ENCODE peak calls at places on chromosomes 5 and 9, in ten cellular contexts. One of them, this sample, is unnamed. For H3K4me1, the result is how much of the 10 kb centered on the place peaks cover.

GRCh38 chr5:83925321-83925877 is 204.7 kb upstream of the HAPLN1 start:
- DNase-seq in mucosa of descending colon: no peak
- DNase-seq in GM23248: peak
- DNase-seq in spleen: no peak
- DNase-seq in SJSA1: peak
- DNase-seq in right atrium auricular region: no peak
- DNase-seq in upper lobe of left lung: no peak
- DNase-seq in heart left ventricle: no peak
- DNase-seq in IMR-90: peak
- DNase-seq in stomach: no peak
- DNase-seq in this sample: no peak

GRCh38 chr9:91305596-91305995 is 56.1 kb downstream of the AUH start:
- DNase-seq in mucosa of descending colon: no peak
- DNase-seq in GM23248: no peak
- DNase-seq in spleen: no peak
- DNase-seq in SJSA1: no peak
- DNase-seq in right atrium auricular region: no peak
- DNase-seq in upper lobe of left lung: no peak
- DNase-seq in heart left ventricle: no peak
- DNase-seq in IMR-90: no peak
- DNase-seq in stomach: no peak
- DNase-seq in this sample: no peak

GRCh38 chr5:78691073-78691960 is 42.7 kb upstream of the LHFPL2 start:
- DNase-seq in mucosa of descending colon: no peak
- DNase-seq in GM23248: no peak
- DNase-seq in spleen: no peak
- DNase-seq in SJSA1: no peak
- DNase-seq in right atrium auricular region: no peak
- DNase-seq in upper lobe of left lung: no peak
- DNase-seq in heart left ventricle: no peak
- DNase-seq in IMR-90: no peak
- DNase-seq in stomach: no peak
- DNase-seq in this sample: no peak

GRCh38 chr9:75754090-75754489 is 136.4 kb upstream of the PCSK5 start:
- DNase-seq in mucosa of descending colon: no peak
- DNase-seq in GM23248: no peak
- DNase-seq in spleen: no peak
- DNase-seq in SJSA1: no peak
- DNase-seq in right atrium auricular region: no peak
- DNase-seq in upper lobe of left lung: no peak
- DNase-seq in heart left ventricle: peak
- DNase-seq in IMR-90: no peak
- DNase-seq in stomach: no peak
- DNase-seq in this sample: no peak

GRCh38 chr9:93826209-93826608 is 128.9 kb downstream of the BARX1 start:
- DNase-seq in mucosa of descending colon: peak
- DNase-seq in GM23248: no peak
- DNase-seq in spleen: peak
- DNase-seq in SJSA1: no peak
- DNase-seq in right atrium auricular region: no peak
- DNase-seq in upper lobe of left lung: no peak
- DNase-seq in heart left ventricle: no peak
- DNase-seq in IMR-90: no peak
- DNase-seq in stomach: no peak
- DNase-seq in this sample: peak

GRCh38 chr5:149635394-149635793 is 54.1 kb downstream of the ARHGEF37 start:
- DNase-seq in mucosa of descending colon: no peak
- DNase-seq in GM23248: peak
- DNase-seq in spleen: no peak
- DNase-seq in SJSA1: no peak
- DNase-seq in right atrium auricular region: no peak
- DNase-seq in upper lobe of left lung: no peak
- DNase-seq in heart left ventricle: no peak
- DNase-seq in IMR-90: peak
- DNase-seq in stomach: no peak
- DNase-seq in this sample: no peak

GRCh38 chr5:28249771-28250415 is 1211.5 kb upstream of the CDH9 start:
- DNase-seq in mucosa of descending colon: no peak
- DNase-seq in GM23248: no peak
- DNase-seq in spleen: no peak
- DNase-seq in SJSA1: no peak
- DNase-seq in right atrium auricular region: no peak
- DNase-seq in upper lobe of left lung: no peak
- DNase-seq in heart left ventricle: no peak
- DNase-seq in IMR-90: no peak
- DNase-seq in stomach: no peak
- DNase-seq in this sample: no peak

GRCh38 chr5:137679195-137679594 is 56.7 kb downstream of the KLHL3 start:
- DNase-seq in mucosa of descending colon: no peak
- DNase-seq in GM23248: no peak
- DNase-seq in spleen: no peak
- DNase-seq in SJSA1: no peak
- DNase-seq in right atrium auricular region: no peak
- DNase-seq in upper lobe of left lung: no peak
- DNase-seq in heart left ventricle: no peak
- DNase-seq in IMR-90: no peak
- DNase-seq in stomach: no peak
- DNase-seq in this sample: no peak

GRCh38 chr5:16489322-16489791 is 23.8 kb upstream of the ZNF622 start:
- DNase-seq in mucosa of descending colon: no peak
- DNase-seq in GM23248: peak
- DNase-seq in spleen: no peak
- DNase-seq in SJSA1: peak
- DNase-seq in right atrium auricular region: no peak
- DNase-seq in upper lobe of left lung: no peak
- DNase-seq in heart left ventricle: no peak
- DNase-seq in IMR-90: peak
- DNase-seq in stomach: no peak
- DNase-seq in this sample: peak

GRCh38 chr5:67771791-67772190 is 443.8 kb upstream of the PIK3R1 start:
- DNase-seq in mucosa of descending colon: no peak
- DNase-seq in GM23248: no peak
- DNase-seq in spleen: no peak
- DNase-seq in SJSA1: no peak
- DNase-seq in right atrium auricular region: no peak
- DNase-seq in upper lobe of left lung: no peak
- DNase-seq in heart left ventricle: no peak
- DNase-seq in IMR-90: no peak
- DNase-seq in stomach: no peak
- DNase-seq in this sample: no peak

GRCh38 chr9:125659201-125659840 is 47.7 kb downstream of the MAPKAP1 start:
- DNase-seq in mucosa of descending colon: no peak
- DNase-seq in GM23248: peak
- DNase-seq in spleen: no peak
- DNase-seq in SJSA1: no peak
- DNase-seq in right atrium auricular region: no peak
- DNase-seq in upper lobe of left lung: no peak
- DNase-seq in heart left ventricle: no peak
- DNase-seq in IMR-90: peak
- DNase-seq in stomach: no peak
- DNase-seq in this sample: no peak

GRCh38 chr5:178266581-178266980 is 34.0 kb upstream of the PHYKPL start:
- DNase-seq in mucosa of descending colon: no peak
- DNase-seq in GM23248: no peak
- DNase-seq in spleen: no peak
- DNase-seq in SJSA1: no peak
- DNase-seq in right atrium auricular region: no peak
- DNase-seq in upper lobe of left lung: no peak
- DNase-seq in heart left ventricle: peak
- DNase-seq in IMR-90: no peak
- DNase-seq in stomach: no peak
- DNase-seq in this sample: no peak

GRCh38 chr5:72598461-72599433 is 91.5 kb upstream of the ZNF366 start:
- DNase-seq in mucosa of descending colon: no peak
- DNase-seq in GM23248: peak
- DNase-seq in spleen: peak
- DNase-seq in SJSA1: peak
- DNase-seq in right atrium auricular region: no peak
- DNase-seq in upper lobe of left lung: no peak
- DNase-seq in heart left ventricle: no peak
- DNase-seq in IMR-90: peak
- DNase-seq in stomach: no peak
- DNase-seq in this sample: no peak

GRCh38 chr5:151615431-151615830 is 24.3 kb upstream of the FAT2 start:
- DNase-seq in mucosa of descending colon: no peak
- DNase-seq in GM23248: no peak
- DNase-seq in spleen: no peak
- DNase-seq in SJSA1: no peak
- DNase-seq in right atrium auricular region: no peak
- DNase-seq in upper lobe of left lung: no peak
- DNase-seq in heart left ventricle: no peak
- DNase-seq in IMR-90: no peak
- DNase-seq in stomach: no peak
- DNase-seq in this sample: no peak

GRCh38 chr5:180850434-180851078 is 10.5 kb downstream of the ZFP62 start:
- DNase-seq in mucosa of descending colon: no peak
- DNase-seq in GM23248: no peak
- DNase-seq in spleen: no peak
- DNase-seq in SJSA1: no peak
- DNase-seq in right atrium auricular region: no peak
- DNase-seq in upper lobe of left lung: no peak
- DNase-seq in heart left ventricle: no peak
- DNase-seq in IMR-90: no peak
- DNase-seq in stomach: no peak
- DNase-seq in this sample: no peak
- H3K4me3 ChIP-seq in mucosa of descending colon: no peak
- H3K4me3 ChIP-seq in GM23248: no peak
- H3K4me3 ChIP-seq in spleen: no peak
- H3K4me3 ChIP-seq in SJSA1: no peak
- H3K4me3 ChIP-seq in right atrium auricular region: no peak
- H3K4me3 ChIP-seq in upper lobe of left lung: no peak
- H3K4me3 ChIP-seq in heart left ventricle: no peak
- H3K4me3 ChIP-seq in IMR-90: no peak
- H3K4me3 ChIP-seq in stomach: no peak
- H3K4me3 ChIP-seq in this sample: no peak

GRCh38 chr9:114207845-114208244 is 52.5 kb downstream of the COL27A1 start:
- DNase-seq in mucosa of descending colon: no peak
- DNase-seq in GM23248: no peak
- DNase-seq in spleen: no peak
- DNase-seq in SJSA1: no peak
- DNase-seq in right atrium auricular region: no peak
- DNase-seq in upper lobe of left lung: no peak
- DNase-seq in heart left ventricle: no peak
- DNase-seq in IMR-90: no peak
- DNase-seq in stomach: no peak
- DNase-seq in this sample: no peak

GRCh38 chr9:114204265-114204664 is 48.9 kb downstream of the COL27A1 start:
- DNase-seq in mucosa of descending colon: no peak
- DNase-seq in GM23248: no peak
- DNase-seq in spleen: peak
- DNase-seq in SJSA1: no peak
- DNase-seq in right atrium auricular region: no peak
- DNase-seq in upper lobe of left lung: no peak
- DNase-seq in heart left ventricle: no peak
- DNase-seq in IMR-90: no peak
- DNase-seq in stomach: no peak
- DNase-seq in this sample: no peak

GRCh38 chr9:114207034-114207815 is 51.9 kb downstream of the COL27A1 start:
- DNase-seq in mucosa of descending colon: no peak
- DNase-seq in GM23248: peak
- DNase-seq in spleen: peak
- DNase-seq in SJSA1: peak
- DNase-seq in right atrium auricular region: no peak
- DNase-seq in upper lobe of left lung: no peak
- DNase-seq in heart left ventricle: peak
- DNase-seq in IMR-90: peak
- DNase-seq in stomach: no peak
- DNase-seq in this sample: no peak

GRCh38 chr9:114205171-114206015 is 50.1 kb downstream of the COL27A1 start:
- DNase-seq in mucosa of descending colon: no peak
- DNase-seq in GM23248: no peak
- DNase-seq in spleen: no peak
- DNase-seq in SJSA1: no peak
- DNase-seq in right atrium auricular region: no peak
- DNase-seq in upper lobe of left lung: no peak
- DNase-seq in heart left ventricle: peak
- DNase-seq in IMR-90: no peak
- DNase-seq in stomach: no peak
- DNase-seq in this sample: no peak

GRCh38 chr9:114206221-114206760 is 51.0 kb downstream of the COL27A1 start:
- DNase-seq in mucosa of descending colon: no peak
- DNase-seq in GM23248: no peak
- DNase-seq in spleen: no peak
- DNase-seq in SJSA1: no peak
- DNase-seq in right atrium auricular region: no peak
- DNase-seq in upper lobe of left lung: no peak
- DNase-seq in heart left ventricle: peak
- DNase-seq in IMR-90: no peak
- DNase-seq in stomach: no peak
- DNase-seq in this sample: no peak
- H3K4me1 ChIP-seq in mucosa of descending colon: under half
- H3K4me1 ChIP-seq in GM23248: under half
- H3K4me1 ChIP-seq in spleen: under half
- H3K4me1 ChIP-seq in SJSA1: under half
- H3K4me1 ChIP-seq in right atrium auricular region: under half
- H3K4me1 ChIP-seq in upper lobe of left lung: under half
- H3K4me1 ChIP-seq in heart left ventricle: under half
- H3K4me1 ChIP-seq in IMR-90: under half
- H3K4me1 ChIP-seq in stomach: under half
- H3K4me1 ChIP-seq in this sample: under half

DNA sequence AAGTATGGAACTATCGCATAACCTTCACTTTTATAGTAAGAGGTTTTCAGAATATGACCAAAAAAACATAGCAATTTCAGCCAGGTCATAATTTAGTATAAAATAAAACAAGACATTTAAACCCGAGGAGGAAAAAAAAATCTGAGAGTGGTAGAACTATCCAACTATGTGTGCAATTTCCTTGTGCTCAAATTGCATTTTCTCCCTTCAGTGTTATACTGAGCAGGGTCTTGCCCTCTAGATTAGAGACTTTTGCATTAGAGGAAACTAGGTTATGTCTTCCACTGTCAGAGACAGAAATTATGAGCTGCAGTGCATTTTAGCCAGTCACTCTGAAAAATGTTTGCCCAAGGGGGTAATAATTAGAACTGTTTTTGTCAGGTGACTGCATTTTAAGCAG is 330.6 kb downstream of the NR2F1-AS1 start:
- DNase-seq in mucosa of descending colon: no peak
- DNase-seq in GM23248: no peak
- DNase-seq in spleen: no peak
- DNase-seq in SJSA1: no peak
- DNase-seq in right atrium auricular region: no peak
- DNase-seq in upper lobe of left lung: no peak
- DNase-seq in heart left ventricle: no peak
- DNase-seq in IMR-90: no peak
- DNase-seq in stomach: no peak
- DNase-seq in this sample: no peak
- H3K4me3 ChIP-seq in mucosa of descending colon: no peak
- H3K4me3 ChIP-seq in GM23248: no peak
- H3K4me3 ChIP-seq in spleen: no peak
- H3K4me3 ChIP-seq in SJSA1: no peak
- H3K4me3 ChIP-seq in right atrium auricular region: no peak
- H3K4me3 ChIP-seq in upper lobe of left lung: no peak
- H3K4me3 ChIP-seq in heart left ventricle: no peak
- H3K4me3 ChIP-seq in IMR-90: no peak
- H3K4me3 ChIP-seq in stomach: no peak
- H3K4me3 ChIP-seq in this sample: no peak

DNA sequence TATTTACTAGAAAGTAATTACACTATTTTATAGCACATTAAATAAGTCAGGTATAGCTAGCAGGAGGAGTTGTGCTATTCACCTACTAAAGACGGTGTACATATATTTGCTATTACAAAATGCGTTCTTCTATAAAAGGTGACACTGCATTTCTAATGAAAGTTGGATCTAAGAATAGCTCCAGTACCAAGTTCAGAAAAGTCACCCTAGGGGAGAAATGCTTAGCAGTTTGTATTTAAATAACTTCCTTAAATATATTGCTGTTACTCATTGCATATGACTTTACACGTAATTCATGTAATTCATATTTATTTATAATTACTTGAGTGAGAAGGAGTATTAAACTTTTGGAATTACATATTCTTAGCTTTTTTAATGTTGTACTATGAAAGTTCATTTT is 7.0 kb upstream of the SUB1 start:
- DNase-seq in mucosa of descending colon: no peak
- DNase-seq in GM23248: no peak
- DNase-seq in spleen: no peak
- DNase-seq in SJSA1: no peak
- DNase-seq in right atrium auricular region: no peak
- DNase-seq in upper lobe of left lung: no peak
- DNase-seq in heart left ventricle: no peak
- DNase-seq in IMR-90: no peak
- DNase-seq in stomach: no peak
- DNase-seq in this sample: no peak
- H3K4me1 ChIP-seq in mucosa of descending colon: under half
- H3K4me1 ChIP-seq in GM23248: under half
- H3K4me1 ChIP-seq in spleen: under half
- H3K4me1 ChIP-seq in SJSA1: under half
- H3K4me1 ChIP-seq in right atrium auricular region: under half
- H3K4me1 ChIP-seq in upper lobe of left lung: under half
- H3K4me1 ChIP-seq in heart left ventricle: under half
- H3K4me1 ChIP-seq in IMR-90: under half
- H3K4me1 ChIP-seq in stomach: under half
- H3K4me1 ChIP-seq in this sample: under half

This sample was measured in naive thymus-derived CD4-positive, alpha-beta T cell.